ENCODE peak calls at places on chromosomes 1 and 21, in eight cellular contexts. V, R, H, Z, I, M, Y and L are unnamed samples.
A peak's percentile ranks its signal among the peaks of the same experiment; 100 is the strongest.

GRCh38 chr1:213245270-213245669 is 194.2 kb downstream of the RPS6KC1 start:
- DNase-seq in Y (no peak), M (no peak), R (no peak), Z (no peak), H (no peak), V (no peak), I (no peak), L (no peak)

GRCh38 chr1:163650624-163651023 is 328.9 kb downstream of the NUF2 start:
- DNase-seq in R (no peak), Z (no peak), H (peak; percentile 60), Y (no peak), V (peak; percentile 0), I (no peak), M (no peak), L (no peak)

GRCh38 chr1:76949503-76949902 is 82.2 kb downstream of the ST6GALNAC5 start:
- DNase-seq in M (no peak), Z (no peak), R (no peak), Y (no peak), I (no peak), H (no peak), V (no peak), L (no peak)

GRCh38 chr21:32256873-32257620 is 21.8 kb downstream of the MIS18A start:
- DNase-seq in Y (peak; percentile 54), V (no peak), H (peak; percentile 21), I (no peak), R (no peak), M (no peak), Z (peak; percentile 53), L (peak; percentile 71)

GRCh38 chr1:44621841-44622286 is 52.4 kb downstream of the TMEM53 start:
- DNase-seq in H (no peak), Y (no peak), I (no peak), R (no peak), M (no peak), Z (no peak), V (no peak), L (no peak)

GRCh38 chr1:214102907-214103306 is 115.1 kb downstream of the PROX1 start:
- DNase-seq in Y (no peak), I (no peak), Z (no peak), H (no peak), M (peak; percentile 11), V (peak; percentile 81), R (no peak), L (no peak)

GRCh38 chr21:25535811-25536210 is 71.5 kb downstream of the MRPL39 start:
- DNase-seq in R (no peak), I (no peak), M (no peak), H (no peak), Z (no peak), Y (no peak), V (no peak), L (no peak)

GRCh38 chr1:14778882-14779594 is 180.6 kb downstream of the KAZN start:
- DNase-seq in Y (no peak), R (no peak), M (peak; percentile 45), H (peak; percentile 71), I (peak; percentile 76), Z (peak; percentile 30), V (peak; percentile 21), L (peak; percentile 22)

GRCh38 chr1:235112297-235113182 is 16.1 kb downstream of the TOMM20 start:
- DNase-seq in Z (no peak), M (no peak), R (no peak), Y (no peak), H (no peak), I (no peak), V (no peak), L (no peak)

GRCh38 chr1:84715620-84716019 is 25.4 kb upstream of the SSX2IP start:
- DNase-seq in Y (no peak), V (no peak), M (peak; percentile 36), Z (no peak), I (no peak), H (no peak), R (no peak), L (no peak)

GRCh38 chr1:8378202-8378601 is 60.3 kb downstream of the SLC45A1 start:
- DNase-seq in M (no peak), Y (no peak), V (no peak), H (peak; percentile 63), R (no peak), Z (no peak), I (no peak), L (no peak)

GRCh38 chr1:8111560-8111959 is 85.5 kb upstream of the ERRFI1 start:
- DNase-seq in R (no peak), V (no peak), H (no peak), M (no peak), I (no peak), Y (no peak), Z (no peak), L (no peak)

GRCh38 chr1:237042467-237042891 is 495 bp downstream of the RYR2 start:
- DNase-seq in H (no peak), V (no peak), M (peak; percentile 48), Y (no peak), I (no peak), Z (no peak), R (no peak), L (no peak)

GRCh38 chr1:237040823-237041222 is 1.2 kb upstream of the RYR2 start:
- DNase-seq in H (no peak), Z (no peak), V (no peak), R (no peak), M (no peak), Y (no peak), I (no peak), L (no peak)

GRCh38 chr1:237041461-237041794 is 556 bp upstream of the RYR2 start:
- DNase-seq in H (no peak), I (no peak), R (no peak), M (no peak), V (no peak), Y (no peak), Z (no peak), L (no peak)

GRCh38 chr1:237042892-237043576 is 1.1 kb downstream of the RYR2 start:
- DNase-seq in V (no peak), H (no peak), M (peak; percentile 26), Z (no peak), Y (peak; percentile 52), I (no peak), R (no peak), L (peak; percentile 75)

DNA sequence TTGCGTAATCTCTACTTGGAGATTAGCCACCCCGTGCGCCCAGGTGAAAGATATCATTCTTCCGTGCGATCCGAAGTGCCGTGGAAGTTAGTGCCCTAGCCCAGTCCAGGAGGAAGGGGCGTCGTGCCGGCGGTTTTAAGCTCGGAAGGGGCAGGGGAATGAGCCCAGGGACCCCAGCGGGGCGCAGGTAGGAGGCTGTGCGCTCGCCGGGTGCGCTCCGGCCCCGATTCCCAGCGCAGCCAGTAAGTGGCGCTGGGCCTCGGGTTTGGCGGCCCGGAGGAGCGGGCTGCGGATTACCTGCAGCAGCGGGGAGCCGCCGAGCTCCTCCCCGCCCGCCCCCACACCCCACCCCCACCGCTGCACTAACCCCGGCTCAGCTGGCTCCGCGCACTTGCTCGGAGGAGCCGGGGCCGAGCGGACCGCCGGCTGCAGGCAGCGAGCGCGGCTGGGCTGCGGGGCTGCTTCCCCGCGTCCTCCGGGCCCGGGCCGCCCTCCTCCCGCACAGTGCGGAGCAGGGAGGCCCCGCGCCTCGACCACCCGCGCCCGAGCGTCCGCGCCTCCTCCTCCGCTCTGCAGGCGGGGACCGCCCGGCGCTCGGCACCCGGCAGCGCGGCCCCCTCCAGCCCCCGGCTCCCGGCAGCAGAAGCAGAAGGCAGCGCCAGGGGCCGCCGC is at the start of gene RYR2:
- DNase-seq in V (no peak), M (peak; percentile 60), R (no peak), Y (peak; percentile 49), Z (no peak), I (no peak), H (peak; percentile 87), L (peak; percentile 70)
- H3K27ac ChIP-seq in V (no peak within 1 kb of the TSS), M (no peak within 1 kb of the TSS), R (peak within 1 kb of the TSS; percentile 85), Y (peak within 1 kb of the TSS; percentile 99), Z (peak within 1 kb of the TSS; percentile 65), I (no peak within 1 kb of the TSS), H (no peak within 1 kb of the TSS), L (peak within 1 kb of the TSS; percentile 98)

DNA sequence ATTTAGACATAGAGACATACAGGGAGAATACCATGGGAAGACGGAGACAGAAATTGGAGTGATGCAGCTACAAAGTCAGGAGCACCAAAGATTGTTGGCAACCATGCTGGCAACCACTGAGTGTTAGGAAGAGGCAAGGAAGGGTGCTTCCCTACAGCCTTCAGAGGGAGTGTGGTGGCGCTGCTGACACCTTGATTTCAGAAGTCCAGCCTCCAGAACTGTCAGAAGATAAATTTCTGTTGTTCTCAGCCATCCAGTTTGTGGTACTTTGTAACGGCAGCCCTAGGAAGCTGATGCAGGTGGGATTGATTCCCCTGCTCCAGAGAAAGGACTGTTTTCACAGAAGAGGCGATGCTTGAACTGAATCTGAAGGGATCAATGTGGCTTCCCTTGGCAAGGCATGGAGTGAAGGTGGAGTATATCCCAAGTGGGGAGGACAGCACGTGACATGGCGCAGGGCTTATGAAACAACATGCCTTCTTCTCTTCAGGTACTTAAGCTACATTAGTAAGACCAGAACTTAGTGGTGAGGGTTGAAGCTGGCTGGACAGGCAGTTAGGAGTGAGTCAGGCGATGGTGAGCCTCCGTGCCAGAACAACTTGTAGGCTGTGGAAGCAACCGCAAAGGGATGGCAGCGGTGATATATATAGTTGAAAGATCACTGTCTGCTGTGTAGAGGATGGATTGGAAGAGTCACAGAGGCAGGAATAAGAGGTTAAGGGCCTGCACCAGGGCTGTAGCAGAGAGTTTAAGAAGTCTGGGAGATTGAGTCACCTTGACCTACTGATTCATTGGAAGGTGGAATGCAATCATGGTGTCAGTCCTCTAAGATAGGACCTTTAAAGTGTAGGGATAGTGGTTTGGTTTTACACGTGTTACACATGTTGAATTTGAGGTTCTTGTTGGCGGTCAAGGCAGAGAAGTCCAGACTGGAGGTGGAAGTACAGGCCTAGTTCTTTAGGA is 2.1 kb downstream of the LEPR start:
- DNase-seq in V (no peak), M (no peak), Z (no peak), Y (no peak), H (no peak), I (no peak), R (no peak), L (no peak)
- H3K27ac ChIP-seq in V (no peak overlapping the region), M (no peak overlapping the region), Z (peak overlapping the region; percentile 99), Y (peak overlapping the region; percentile 99), H (no peak overlapping the region), I (no peak overlapping the region), R (no peak overlapping the region), L (peak overlapping the region; percentile 92)

GRCh38 chr1:220843481-220844011 is 35.7 kb upstream of the HLX start:
- DNase-seq in I (no peak), Y (peak; percentile 32), M (no peak), V (no peak), H (no peak), Z (no peak), R (no peak), L (peak; percentile 73)
- H3K27ac ChIP-seq in I (no peak overlapping the region), Y (peak overlapping the region; percentile 73), M (no peak overlapping the region), V (no peak overlapping the region), H (no peak overlapping the region), Z (peak overlapping the region; percentile 39), R (no peak overlapping the region), L (peak overlapping the region; percentile 24)

DNA sequence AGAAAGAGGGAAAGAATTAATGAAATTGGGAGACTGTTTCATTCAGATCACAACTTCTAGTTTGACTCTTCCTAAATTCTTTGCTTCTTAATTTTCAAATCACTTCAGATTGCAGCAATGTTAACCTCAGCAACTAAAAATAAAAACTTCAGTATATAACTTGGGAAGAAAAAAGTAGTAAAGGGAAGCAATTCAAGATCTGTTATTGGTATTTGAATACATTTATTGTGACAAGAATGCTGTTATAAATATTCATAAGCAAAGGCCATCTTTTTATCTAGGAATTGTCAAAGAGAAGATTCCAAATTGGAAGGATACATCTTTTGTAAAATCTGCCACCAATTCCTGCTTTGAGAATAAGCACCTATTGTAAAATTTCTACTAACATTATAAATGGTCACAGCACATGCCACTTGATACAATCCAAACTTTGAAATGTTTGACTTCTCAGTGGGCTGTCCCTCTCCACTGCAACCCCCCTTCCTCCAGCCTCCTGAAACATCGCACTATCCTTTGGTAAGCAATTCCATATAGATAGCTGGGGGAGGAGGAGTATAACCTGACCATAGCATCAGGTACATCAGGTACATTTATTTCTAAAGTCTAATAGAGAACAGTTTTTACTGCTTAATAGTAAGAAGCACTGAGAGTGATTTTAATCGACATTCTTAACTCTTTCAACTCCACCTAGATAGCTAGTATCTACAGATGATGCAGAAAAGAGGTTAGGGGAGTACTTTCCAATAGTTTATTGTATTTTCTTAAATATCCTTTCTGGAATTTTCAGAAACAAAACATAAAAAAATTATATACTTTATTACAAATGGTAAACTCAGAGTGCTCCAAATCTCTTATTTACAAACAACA is 3.0 kb downstream of the JUN start:
- DNase-seq in Z (no peak), Y (no peak), R (no peak), H (peak; percentile 57), I (no peak), M (no peak), V (no peak), L (no peak)
- H3K27ac ChIP-seq in Z (peak overlapping the region; percentile 99), Y (peak overlapping the region; percentile 99), R (peak overlapping the region; percentile 100), H (no peak overlapping the region), I (no peak overlapping the region), M (no peak overlapping the region), V (no peak overlapping the region), L (peak overlapping the region; percentile 95)